ENCODE peak calls at places on chromosomes 13 and 19, in four cellular contexts. W is tibial artery, V is AG04450, R is GM12865. Q is an unnamed sample.

GRCh38 chr13:73069206-73069815 is 10.5 kb downstream of the KLF5 start:
- DNase-seq in W (no peak), V (no peak), R (no peak), Q (peak; percentile 19)

GRCh38 chr13:94234766-94235165 is 244.7 kb downstream of the DCT start:
- DNase-seq in W (no peak), V (no peak), R (no peak), Q (no peak)

GRCh38 chr13:99416411-99417121 is 84.7 kb upstream of the TM9SF2 start:
- DNase-seq in W (peak; percentile 13), V (no peak), R (no peak), Q (no peak)

GRCh38 chr13:51643114-51643881 is 59.0 kb downstream of the WDFY2 start:
- DNase-seq in W (no peak), V (peak; percentile 63), R (no peak), Q (peak; percentile 81)

GRCh38 chr13:77696863-77697207 is 652 bp upstream of the SLAIN1 start:
- DNase-seq in W (no peak), V (no peak), R (no peak), Q (no peak)

GRCh38 chr13:75771818-75772217 is 135.7 kb downstream of the LMO7 start:
- DNase-seq in W (no peak), V (peak; percentile 59), R (no peak), Q (peak; percentile 85)

GRCh38 chr19:10503002-10503789 is at the start of gene KEAP1:
- DNase-seq in W (peak; percentile 41), V (no peak), R (peak; percentile 66), Q (peak; percentile 18)

GRCh38 chr19:4645718-4646117 is 6.4 kb downstream of the TNFAIP8L1 start:
- DNase-seq in W (no peak), V (no peak), R (no peak), Q (no peak)

GRCh38 chr19:38264486-38265212 is at the start of gene SPINT2:
- DNase-seq in W (no peak), V (no peak), R (no peak), Q (no peak)

GRCh38 chr13:41145136-41145908 is 12.7 kb upstream of the KBTBD6 start:
- DNase-seq in W (no peak), V (peak; percentile 33), R (no peak), Q (peak; percentile 32)

GRCh38 chr19:5397804-5398692 is 57.2 kb upstream of the ZNRF4 start:
- DNase-seq in W (no peak), V (no peak), R (peak; percentile 11), Q (no peak)

GRCh38 chr13:48156466-48156865 is 61.6 kb upstream of the MED4 start:
- DNase-seq in W (peak; percentile 36), V (no peak), R (peak; percentile 46), Q (no peak)

GRCh38 chr13:80336335-80336734 is 4.6 kb downstream of the SPRY2 start:
- DNase-seq in W (no peak), V (no peak), R (no peak), Q (peak; percentile 74)

GRCh38 chr19:54803410-54803809 is at the start of gene KIR2DL4:
- DNase-seq in W (no peak), V (no peak), R (peak; percentile 14), Q (no peak)

GRCh38 chr13:46469064-46469463 is 82.0 kb upstream of the RUBCNL start:
- DNase-seq in W (no peak), V (no peak), R (no peak), Q (peak; percentile 86)

GRCh38 chr13:66427330-66427990 is 802.7 kb downstream of the PCDH9 start:
- DNase-seq in W (no peak), V (no peak), R (no peak), Q (peak; percentile 56)

GRCh38 chr19:48617146-48617937 is 1.6 kb downstream of the RPL18 start:
- DNase-seq in W (no peak), V (no peak), R (no peak), Q (peak; percentile 60)

GRCh38 chr13:77693449-77693940 is 4.0 kb upstream of the SLAIN1 start:
- DNase-seq in W (no peak), V (no peak), R (no peak), Q (no peak)

GRCh38 chr19:19944583-19944880 is 43.8 kb downstream of the ZNF93 start:
- DNase-seq in W (no peak), V (no peak), R (no peak), Q (no peak)

GRCh38 chr19:58522709-58523108 is 3.1 kb upstream of the ZBTB45 start:
- DNase-seq in W (no peak), V (no peak), R (no peak), Q (no peak)

GRCh38 chr19:10431254-10431942 is 11.1 kb downstream of the PDE4A start:
- DNase-seq in W (peak; percentile 41), V (no peak), R (peak; percentile 70), Q (peak; percentile 22)

GRCh38 chr13:112688560-112689497 is 1.0 kb upstream of the ATP11A start:
- DNase-seq in W (peak; percentile 62), V (no peak), R (peak; percentile 60), Q (peak; percentile 16)

GRCh38 chr13:95624020-95624419 is 20.5 kb downstream of the DZIP1 start:
- DNase-seq in W (no peak), V (no peak), R (peak; percentile 70), Q (peak; percentile 73)

GRCh38 chr19:30066781-30067759 is 125.0 kb downstream of the URI1 start:
- DNase-seq in W (no peak), V (no peak), R (no peak), Q (no peak)

GRCh38 chr13:71169125-71169524 is 697.9 kb downstream of the DACH1 start:
- DNase-seq in W (no peak), V (no peak), R (no peak), Q (no peak)

GRCh38 chr13:38542601-38543000 is 144.3 kb upstream of the FREM2 start:
- DNase-seq in W (no peak), V (no peak), R (no peak), Q (no peak)

GRCh38 chr13:36212789-36213188 is 1.6 kb downstream of the SOHLH2 start:
- DNase-seq in W (no peak), V (no peak), R (no peak), Q (no peak)

GRCh38 chr13:75635101-75635620 is 969 bp upstream of the LMO7 start:
- DNase-seq in W (no peak), V (no peak), R (no peak), Q (peak; percentile 35)

GRCh38 chr13:41658057-41658642 is 200.8 kb downstream of the RGCC start:
- DNase-seq in W (no peak), V (peak; percentile 74), R (no peak), Q (peak; percentile 80)

GRCh38 chr13:31031482-31031881 is 99.0 kb downstream of the TEX26 start:
- DNase-seq in W (no peak), V (no peak), R (no peak), Q (no peak)

GRCh38 chr13:76293346-76293745 is 592.9 kb downstream of the KCTD12 start:
- DNase-seq in W (no peak), V (peak; percentile 7), R (no peak), Q (peak; percentile 85)

GRCh38 chr13:24353736-24354135 is 44.4 kb downstream of the C1QTNF9 start:
- DNase-seq in W (no peak), V (no peak), R (no peak), Q (no peak)

GRCh38 chr13:112328936-112329335 is 47.2 kb upstream of the SPACA7 start:
- DNase-seq in W (no peak), V (no peak), R (no peak), Q (no peak)

GRCh38 chr13:39452412-39452811 is 150.6 kb downstream of the LHFPL6 start:
- DNase-seq in W (no peak), V (no peak), R (no peak), Q (no peak)

GRCh38 chr13:72186730-72187422 is 319.9 kb upstream of the DACH1 start:
- DNase-seq in W (no peak), V (no peak), R (no peak), Q (no peak)

GRCh38 chr13:96958286-96958891 is 35.9 kb downstream of the OXGR1 start:
- DNase-seq in W (no peak), V (no peak), R (peak; percentile 24), Q (peak; percentile 55)

GRCh38 chr13:113490496-113491417 is at the start of gene DCUN1D2:
- DNase-seq in W (peak; percentile 92), V (peak; percentile 87), R (peak; percentile 96), Q (peak; percentile 96)

GRCh38 chr19:15114153-15114540 is 6.9 kb downstream of the SYDE1 start:
- DNase-seq in W (no peak), V (no peak), R (no peak), Q (peak; percentile 67)

GRCh38 chr19:38252935-38253691 is 3.1 kb downstream of the PPP1R14A start:
- DNase-seq in W (peak; percentile 51), V (no peak), R (no peak), Q (no peak)

GRCh38 chr19:18203408-18203862 is 407 bp downstream of the RAB3A start:
- DNase-seq in W (peak; percentile 36), V (no peak), R (peak; percentile 60), Q (no peak)

GRCh38 chr19:18203863-18204393 is at the start of gene RAB3A:
- DNase-seq in W (peak; percentile 100), V (peak; percentile 100), R (peak; percentile 100), Q (peak; percentile 100)

GRCh38 chr19:18205180-18205915 is 1.5 kb upstream of the RAB3A start:
- DNase-seq in W (peak; percentile 91), V (peak; percentile 58), R (peak; percentile 68), Q (peak; percentile 79)

GRCh38 chr19:18204394-18205179 is 745 bp upstream of the RAB3A start:
- DNase-seq in W (peak; percentile 67), V (no peak), R (no peak), Q (no peak)

GRCh38 chr19:18202759-18203407 is 959 bp downstream of the RAB3A start:
- DNase-seq in W (no peak), V (no peak), R (peak; percentile 56), Q (no peak)
- TF ChIP-seq CTCF in W (no peak), V (peak; percentile 47), R (peak; percentile 27), Q (peak; percentile 44)

DNA sequence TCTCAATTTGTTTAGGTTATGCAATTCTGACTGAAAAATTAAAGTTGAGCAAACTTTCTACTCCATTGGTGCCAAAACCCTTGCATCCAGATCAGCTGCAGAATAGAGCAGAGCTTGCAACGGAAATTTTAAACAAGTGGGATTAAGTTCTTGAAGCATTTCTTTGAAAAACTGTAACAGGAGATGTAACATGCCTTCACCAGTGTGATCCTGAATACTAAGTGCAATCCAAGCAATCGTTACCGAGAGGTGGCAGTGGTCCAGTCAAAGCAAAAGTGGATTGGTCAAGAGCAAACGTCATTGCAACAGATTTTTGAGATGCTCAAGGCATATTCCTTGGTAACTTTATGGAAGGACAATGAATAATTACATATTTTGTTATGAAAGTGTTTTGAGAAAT is 841.1 kb upstream of the SLITRK5 start:
- DNase-seq in W (no peak), V (no peak), R (no peak), Q (no peak)
- H3K4me3 ChIP-seq in W (no peak overlapping the region), V (no peak overlapping the region), R (no peak overlapping the region), Q (no peak overlapping the region)

GRCh38 chr19:7004313-7004931 is 16.8 kb downstream of the MBD3L2B start:
- DNase-seq in W (no peak), V (no peak), R (no peak), Q (peak; percentile 42)
- TF ChIP-seq CTCF in W (no peak), V (peak; percentile 54), R (no peak), Q (peak; percentile 76)

GRCh38 chr13:27965343-27965739 is 3.8 kb downstream of the CDX2 start:
- DNase-seq in W (no peak), V (no peak), R (no peak), Q (no peak)
- H3K4me3 ChIP-seq in W (no peak overlapping the region), V (no peak overlapping the region), R (no peak overlapping the region), Q (no peak overlapping the region)

GRCh38 chr19:2611483-2612464 is 90.7 kb downstream of the GNG7 start:
- DNase-seq in W (peak; percentile 19), V (no peak), R (no peak), Q (no peak)
- TF ChIP-seq CTCF in W (no peak), V (no peak), R (peak; percentile 5), Q (no peak)

Q was measured in fibroblast of the aortic adventitia.